ENCODE peak calls at places on chromosomes 1 and 21, in six cellular contexts. One of them, this sample, is unnamed.

GRCh38 chr21:25949701-25950100 is 214.9 kb downstream of the GABPA start:
- DNase-seq in ascending aorta: no peak
- DNase-seq in prostate gland: no peak
- DNase-seq in dorsolateral prefrontal cortex: no peak
- DNase-seq in left lung: no peak
- DNase-seq in HL-60: no peak
- DNase-seq in this sample: no peak

GRCh38 chr1:64653466-64653865 is 91.4 kb upstream of the RAVER2 start:
- DNase-seq in ascending aorta: no peak
- DNase-seq in prostate gland: no peak
- DNase-seq in dorsolateral prefrontal cortex: no peak
- DNase-seq in left lung: no peak
- DNase-seq in HL-60: no peak
- DNase-seq in this sample: no peak

GRCh38 chr1:9626201-9626608 is 25.3 kb upstream of the PIK3CD start:
- DNase-seq in ascending aorta: no peak
- DNase-seq in prostate gland: no peak
- DNase-seq in dorsolateral prefrontal cortex: no peak
- DNase-seq in left lung: no peak
- DNase-seq in HL-60: peak
- DNase-seq in this sample: no peak

GRCh38 chr1:168728452-168729404 is at the start of gene DPT:
- DNase-seq in ascending aorta: peak
- DNase-seq in prostate gland: no peak
- DNase-seq in dorsolateral prefrontal cortex: no peak
- DNase-seq in left lung: no peak
- DNase-seq in HL-60: no peak
- DNase-seq in this sample: no peak

GRCh38 chr1:167881786-167882185 is 32.1 kb downstream of the ADCY10 start:
- DNase-seq in ascending aorta: no peak
- DNase-seq in prostate gland: no peak
- DNase-seq in dorsolateral prefrontal cortex: no peak
- DNase-seq in left lung: no peak
- DNase-seq in HL-60: no peak
- DNase-seq in this sample: no peak

GRCh38 chr1:182051938-182052337 is 9.6 kb downstream of the ZNF648 start:
- DNase-seq in ascending aorta: no peak
- DNase-seq in prostate gland: no peak
- DNase-seq in dorsolateral prefrontal cortex: no peak
- DNase-seq in left lung: no peak
- DNase-seq in HL-60: no peak
- DNase-seq in this sample: no peak

GRCh38 chr1:152533327-152533938 is 19.2 kb downstream of the CRCT1 start:
- DNase-seq in ascending aorta: no peak
- DNase-seq in prostate gland: no peak
- DNase-seq in dorsolateral prefrontal cortex: no peak
- DNase-seq in left lung: no peak
- DNase-seq in HL-60: peak
- DNase-seq in this sample: peak

GRCh38 chr1:230611128-230611914 is 31.0 kb upstream of the COG2 start:
- DNase-seq in ascending aorta: no peak
- DNase-seq in prostate gland: no peak
- DNase-seq in dorsolateral prefrontal cortex: no peak
- DNase-seq in left lung: no peak
- DNase-seq in HL-60: no peak
- DNase-seq in this sample: no peak

GRCh38 chr1:228837817-228838716 is 102.8 kb downstream of the RHOU start:
- DNase-seq in ascending aorta: peak
- DNase-seq in prostate gland: no peak
- DNase-seq in dorsolateral prefrontal cortex: no peak
- DNase-seq in left lung: peak
- DNase-seq in HL-60: peak
- DNase-seq in this sample: no peak

GRCh38 chr1:28449904-28450303 is 55.9 kb upstream of the RCC1 start:
- DNase-seq in ascending aorta: no peak
- DNase-seq in prostate gland: no peak
- DNase-seq in dorsolateral prefrontal cortex: no peak
- DNase-seq in left lung: no peak
- DNase-seq in HL-60: no peak
- DNase-seq in this sample: no peak

GRCh38 chr21:45146801-45147200 is 72.4 kb downstream of the ADARB1 start:
- DNase-seq in ascending aorta: peak
- DNase-seq in prostate gland: no peak
- DNase-seq in dorsolateral prefrontal cortex: no peak
- DNase-seq in left lung: no peak
- DNase-seq in HL-60: no peak
- DNase-seq in this sample: no peak

GRCh38 chr1:19423130-19423529 is 62.2 kb downstream of the CAPZB start:
- DNase-seq in ascending aorta: no peak
- DNase-seq in prostate gland: no peak
- DNase-seq in dorsolateral prefrontal cortex: no peak
- DNase-seq in left lung: no peak
- DNase-seq in HL-60: no peak
- DNase-seq in this sample: peak

GRCh38 chr1:234173968-234174367 is 199.3 kb upstream of the COA6 start:
- DNase-seq in ascending aorta: no peak
- DNase-seq in prostate gland: no peak
- DNase-seq in dorsolateral prefrontal cortex: no peak
- DNase-seq in left lung: no peak
- DNase-seq in HL-60: no peak
- DNase-seq in this sample: no peak

GRCh38 chr1:234593771-234594504 is 16.0 kb downstream of the IRF2BP2 start:
- DNase-seq in ascending aorta: peak
- DNase-seq in prostate gland: no peak
- DNase-seq in dorsolateral prefrontal cortex: no peak
- DNase-seq in left lung: no peak
- DNase-seq in HL-60: no peak
- DNase-seq in this sample: no peak

GRCh38 chr1:182556279-182556678 is 32.8 kb downstream of the RNASEL start:
- DNase-seq in ascending aorta: no peak
- DNase-seq in prostate gland: no peak
- DNase-seq in dorsolateral prefrontal cortex: no peak
- DNase-seq in left lung: no peak
- DNase-seq in HL-60: no peak
- DNase-seq in this sample: no peak

GRCh38 chr21:43854773-43855633 is 10.0 kb upstream of the AGPAT3 start:
- DNase-seq in ascending aorta: no peak
- DNase-seq in prostate gland: no peak
- DNase-seq in dorsolateral prefrontal cortex: no peak
- DNase-seq in left lung: peak
- DNase-seq in HL-60: peak
- DNase-seq in this sample: no peak

GRCh38 chr21:14325575-14325974 is 57.4 kb downstream of the HSPA13 start:
- DNase-seq in ascending aorta: no peak
- DNase-seq in prostate gland: no peak
- DNase-seq in dorsolateral prefrontal cortex: no peak
- DNase-seq in left lung: no peak
- DNase-seq in HL-60: no peak
- DNase-seq in this sample: no peak

GRCh38 chr21:14321042-14321441 is 61.9 kb downstream of the HSPA13 start:
- DNase-seq in ascending aorta: no peak
- DNase-seq in prostate gland: no peak
- DNase-seq in dorsolateral prefrontal cortex: no peak
- DNase-seq in left lung: no peak
- DNase-seq in HL-60: no peak
- DNase-seq in this sample: no peak

GRCh38 chr21:14318598-14318997 is 64.3 kb downstream of the HSPA13 start:
- DNase-seq in ascending aorta: no peak
- DNase-seq in prostate gland: no peak
- DNase-seq in dorsolateral prefrontal cortex: no peak
- DNase-seq in left lung: no peak
- DNase-seq in HL-60: peak
- DNase-seq in this sample: no peak

DNA sequence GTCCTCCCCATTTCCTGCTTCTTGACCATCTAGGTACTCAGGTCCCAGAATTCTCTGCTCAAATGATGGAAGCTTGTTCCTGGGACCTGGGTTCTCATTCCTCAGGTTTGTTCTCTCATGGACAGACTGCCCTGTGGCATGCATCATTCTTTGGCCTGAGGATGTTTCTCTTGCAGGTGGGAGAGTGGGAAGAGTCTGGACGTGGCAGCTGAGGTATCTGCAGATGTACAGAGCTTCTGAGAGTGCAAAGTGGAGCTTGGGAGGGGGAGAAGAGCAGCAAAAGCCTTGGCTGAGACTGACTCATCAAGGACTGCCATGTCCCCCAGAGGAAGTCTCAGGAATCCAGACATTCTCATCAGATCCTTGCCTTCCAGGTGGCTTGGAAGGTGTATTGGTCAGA is 63.1 kb downstream of the HSPA13 start:
- DNase-seq in ascending aorta: no peak
- DNase-seq in prostate gland: no peak
- DNase-seq in dorsolateral prefrontal cortex: no peak
- DNase-seq in left lung: no peak
- DNase-seq in HL-60: no peak
- DNase-seq in this sample: no peak
- H3K27ac ChIP-seq in ascending aorta: no peak
- H3K27ac ChIP-seq in prostate gland: no peak
- H3K27ac ChIP-seq in dorsolateral prefrontal cortex: no peak
- H3K27ac ChIP-seq in left lung: no peak
- H3K27ac ChIP-seq in HL-60: no peak
- H3K27ac ChIP-seq in this sample: no peak

GRCh38 chr1:163201906-163202305 is 810 bp downstream of the RGS5 start:
- DNase-seq in ascending aorta: no peak
- DNase-seq in prostate gland: no peak
- DNase-seq in dorsolateral prefrontal cortex: no peak
- DNase-seq in left lung: no peak
- DNase-seq in HL-60: no peak
- DNase-seq in this sample: no peak
- H3K27ac ChIP-seq in ascending aorta: peak
- H3K27ac ChIP-seq in prostate gland: no peak
- H3K27ac ChIP-seq in dorsolateral prefrontal cortex: no peak
- H3K27ac ChIP-seq in left lung: no peak
- H3K27ac ChIP-seq in HL-60: no peak
- H3K27ac ChIP-seq in this sample: no peak

DNA sequence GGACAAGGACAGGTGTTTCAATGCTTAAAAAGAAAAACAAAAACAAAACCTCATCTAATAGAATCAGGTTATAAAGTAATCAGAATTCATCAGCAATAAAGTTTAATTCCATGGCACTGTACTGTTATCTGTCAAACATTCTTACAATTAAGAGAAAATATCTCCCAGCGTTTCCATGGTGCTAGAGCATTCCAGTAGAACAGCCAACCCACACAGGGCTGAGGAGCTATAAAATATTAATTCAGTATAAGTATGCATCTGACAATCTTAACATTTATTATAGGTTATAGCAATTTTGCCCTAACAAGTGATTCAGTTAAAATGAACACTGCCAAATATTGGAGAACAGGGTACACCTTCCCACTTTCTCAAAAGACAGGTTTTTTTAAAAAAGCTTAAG is 128.8 kb upstream of the DEPDC1 start:
- DNase-seq in ascending aorta: no peak
- DNase-seq in prostate gland: no peak
- DNase-seq in dorsolateral prefrontal cortex: no peak
- DNase-seq in left lung: no peak
- DNase-seq in HL-60: no peak
- DNase-seq in this sample: no peak
- H3K27ac ChIP-seq in ascending aorta: no peak
- H3K27ac ChIP-seq in prostate gland: no peak
- H3K27ac ChIP-seq in dorsolateral prefrontal cortex: no peak
- H3K27ac ChIP-seq in left lung: no peak
- H3K27ac ChIP-seq in HL-60: no peak
- H3K27ac ChIP-seq in this sample: no peak

GRCh38 chr1:209516771-209517471 is 66.6 kb upstream of the CAMK1G start:
- DNase-seq in ascending aorta: no peak
- DNase-seq in prostate gland: no peak
- DNase-seq in dorsolateral prefrontal cortex: no peak
- DNase-seq in left lung: no peak
- DNase-seq in HL-60: no peak
- DNase-seq in this sample: peak
- H3K27ac ChIP-seq in ascending aorta: no peak
- H3K27ac ChIP-seq in prostate gland: no peak
- H3K27ac ChIP-seq in dorsolateral prefrontal cortex: no peak
- H3K27ac ChIP-seq in left lung: no peak
- H3K27ac ChIP-seq in HL-60: no peak
- H3K27ac ChIP-seq in this sample: no peak

GRCh38 chr1:185733818-185734709 is at the start of gene HMCN1:
- DNase-seq in ascending aorta: peak
- DNase-seq in prostate gland: peak
- DNase-seq in dorsolateral prefrontal cortex: peak
- DNase-seq in left lung: peak
- DNase-seq in HL-60: peak
- DNase-seq in this sample: peak

GRCh38 chr1:185732941-185733340 is 1.2 kb upstream of the HMCN1 start:
- DNase-seq in ascending aorta: no peak
- DNase-seq in prostate gland: no peak
- DNase-seq in dorsolateral prefrontal cortex: no peak
- DNase-seq in left lung: no peak
- DNase-seq in HL-60: no peak
- DNase-seq in this sample: peak

GRCh38 chr1:185731446-185731845 is 2.7 kb upstream of the HMCN1 start:
- DNase-seq in ascending aorta: no peak
- DNase-seq in prostate gland: no peak
- DNase-seq in dorsolateral prefrontal cortex: no peak
- DNase-seq in left lung: no peak
- DNase-seq in HL-60: no peak
- DNase-seq in this sample: no peak

GRCh38 chr1:185734929-185735666 is 907 bp downstream of the HMCN1 start:
- DNase-seq in ascending aorta: no peak
- DNase-seq in prostate gland: no peak
- DNase-seq in dorsolateral prefrontal cortex: no peak
- DNase-seq in left lung: no peak
- DNase-seq in HL-60: no peak
- DNase-seq in this sample: peak

GRCh38 chr1:185735667-185736105 is 1.5 kb downstream of the HMCN1 start:
- DNase-seq in ascending aorta: no peak
- DNase-seq in prostate gland: no peak
- DNase-seq in dorsolateral prefrontal cortex: no peak
- DNase-seq in left lung: no peak
- DNase-seq in HL-60: no peak
- DNase-seq in this sample: peak
- H3K27ac ChIP-seq in ascending aorta: peak
- H3K27ac ChIP-seq in prostate gland: no peak
- H3K27ac ChIP-seq in dorsolateral prefrontal cortex: no peak
- H3K27ac ChIP-seq in left lung: peak
- H3K27ac ChIP-seq in HL-60: no peak
- H3K27ac ChIP-seq in this sample: peak

This sample was measured in A673.